ENCODE peak calls at places on chromosomes 12 and 14, in nine cellular contexts. O, K, V, U, N, J, A, G and B are unnamed samples.

GRCh38 chr12:41967668-41968649 is 176.7 kb downstream of the GXYLT1 start:
- DNase-seq in G (no peak), N (no peak), U (no peak), A (no peak), V (no peak), J (no peak), K (no peak), O (peak), B (no peak)

GRCh38 chr12:56220611-56221232 is 1.0 kb downstream of the RNF41 start:
- DNase-seq in G (no peak), V (no peak), N (peak), O (no peak), K (no peak), U (no peak), J (no peak), A (peak), B (no peak)

GRCh38 chr14:105380656-105381210 is 17.6 kb upstream of the TEX22 start:
- DNase-seq in U (no peak), V (no peak), O (no peak), K (no peak), J (no peak), N (no peak), G (no peak), A (no peak), B (no peak)

GRCh38 chr12:62604856-62605255 is 138.2 kb downstream of the MON2 start:
- DNase-seq in K (no peak), V (no peak), J (no peak), O (no peak), A (peak), G (no peak), N (no peak), U (no peak), B (no peak)

GRCh38 chr12:98696036-98696646 is 51.1 kb downstream of the APAF1 start:
- DNase-seq in A (no peak), G (no peak), U (no peak), J (no peak), N (no peak), V (no peak), O (no peak), K (no peak), B (no peak)

GRCh38 chr12:107778383-107779015 is 4.0 kb downstream of the ASCL4 start:
- DNase-seq in N (no peak), J (no peak), V (no peak), K (no peak), U (no peak), O (no peak), G (no peak), A (no peak), B (no peak)

GRCh38 chr12:88844426-88844825 is 264.2 kb upstream of the KITLG start:
- DNase-seq in A (no peak), U (no peak), V (no peak), O (no peak), K (no peak), J (no peak), N (no peak), G (peak), B (no peak)

GRCh38 chr12:131787143-131787660 is 41.0 kb upstream of the MMP17 start:
- DNase-seq in U (no peak), K (no peak), O (no peak), G (no peak), J (no peak), A (no peak), V (no peak), N (no peak), B (no peak)

GRCh38 chr14:75334191-75335051 is 55.8 kb downstream of the FOS start:
- DNase-seq in K (no peak), J (peak), V (no peak), O (no peak), G (peak), U (peak), A (no peak), N (peak), B (peak)

GRCh38 chr14:49966304-49966809 is 73.5 kb downstream of the ARF6 start:
- DNase-seq in K (peak), U (no peak), O (no peak), N (no peak), V (no peak), J (no peak), G (no peak), A (no peak), B (no peak)

GRCh38 chr12:30909088-30909688 is 17.4 kb upstream of the TSPAN11 start:
- DNase-seq in V (no peak), A (no peak), U (no peak), O (no peak), K (no peak), J (no peak), G (no peak), N (no peak), B (no peak)

GRCh38 chr12:81798294-81798693 is 39.1 kb upstream of the PPFIA2 start:
- DNase-seq in V (no peak), J (no peak), N (no peak), K (no peak), A (no peak), G (no peak), U (no peak), O (no peak), B (no peak)

GRCh38 chr12:52673216-52673615 is 7.0 kb downstream of the KRT1 start:
- DNase-seq in U (no peak), A (no peak), N (no peak), G (no peak), J (no peak), K (no peak), O (no peak), V (no peak), B (no peak)

GRCh38 chr14:51167587-51168219 is 72.3 kb upstream of the TMX1 start:
- DNase-seq in J (no peak), U (no peak), A (no peak), V (no peak), K (no peak), G (no peak), O (no peak), N (no peak), B (peak)

GRCh38 chr14:62216121-62216520 is 453.9 kb downstream of the SNAPC1 start:
- DNase-seq in O (no peak), V (no peak), N (no peak), A (no peak), G (no peak), J (no peak), K (no peak), U (no peak), B (no peak)

GRCh38 chr14:80658155-80658554 is 283.4 kb downstream of the CEP128 start:
- DNase-seq in V (no peak), J (no peak), O (no peak), U (no peak), A (no peak), N (no peak), G (no peak), K (no peak), B (no peak)

GRCh38 chr14:74915426-74915825 is 7.6 kb downstream of the RPS6KL1 start:
- DNase-seq in A (no peak), K (no peak), V (no peak), J (peak), G (no peak), U (no peak), N (no peak), O (no peak), B (no peak)

GRCh38 chr14:54818201-54819133 is 84.2 kb downstream of the GCH1 start:
- DNase-seq in O (no peak), A (peak), G (no peak), J (no peak), U (no peak), N (no peak), K (no peak), V (no peak), B (peak)

GRCh38 chr12:39846971-39847661 is 227.5 kb upstream of the ABCD2 start:
- DNase-seq in K (no peak), N (no peak), A (no peak), U (no peak), G (no peak), V (no peak), J (no peak), O (no peak), B (no peak)

GRCh38 chr12:108117163-108117849 is 11.8 kb upstream of the WSCD2 start:
- DNase-seq in O (no peak), V (no peak), A (peak), U (no peak), G (no peak), N (no peak), J (no peak), K (no peak), B (no peak)

GRCh38 chr14:105453847-105454246 is 20.8 kb upstream of the CRIP2 start:
- DNase-seq in O (no peak), U (no peak), G (no peak), K (no peak), V (no peak), J (no peak), A (no peak), N (no peak), B (no peak)

GRCh38 chr14:90087433-90087832 is 25.6 kb downstream of the KCNK13 start:
- DNase-seq in G (no peak), O (no peak), V (peak), A (no peak), J (peak), U (peak), K (no peak), N (no peak), B (no peak)

GRCh38 chr12:43758247-43758727 is 303 bp downstream of the PUS7L start:
- DNase-seq in K (peak), O (no peak), J (no peak), N (peak), V (no peak), U (peak), A (peak), G (no peak), B (peak)

GRCh38 chr14:71487941-71488340 is 444.3 kb upstream of the RGS6 start:
- DNase-seq in A (no peak), N (no peak), V (no peak), J (no peak), U (no peak), O (no peak), K (no peak), G (no peak), B (no peak)

GRCh38 chr14:99518441-99519346 is 37.5 kb downstream of the CCNK start:
- DNase-seq in N (peak), J (peak), V (peak), G (peak), A (peak), K (peak), O (peak), U (peak), B (peak)

GRCh38 chr12:51771008-51771407 is 77.5 kb downstream of the FIGNL2 start:
- DNase-seq in A (no peak), N (no peak), J (no peak), K (no peak), O (no peak), V (no peak), G (no peak), U (no peak), B (no peak)

GRCh38 chr12:9626291-9626690 is 18.6 kb upstream of the KLRB1 start:
- DNase-seq in V (no peak), K (no peak), N (no peak), G (no peak), J (no peak), A (no peak), O (no peak), U (no peak), B (no peak)

GRCh38 chr12:66149702-66150398 is 19.3 kb upstream of the LLPH start:
- DNase-seq in J (no peak), A (peak), O (no peak), G (no peak), N (no peak), U (no peak), K (no peak), V (no peak), B (no peak)

GRCh38 chr12:1806301-1807106 is 13.9 kb upstream of the LRTM2 start:
- DNase-seq in J (no peak), N (no peak), V (no peak), A (no peak), G (peak), O (no peak), U (no peak), K (no peak), B (no peak)

GRCh38 chr14:22549304-22549962 is 39.6 kb downstream of the DAD1 start:
- DNase-seq in K (no peak), N (no peak), J (no peak), V (no peak), G (no peak), O (no peak), U (no peak), A (no peak), B (no peak)

GRCh38 chr14:60563113-60563512 is 54.2 kb downstream of the SIX6 start:
- DNase-seq in V (no peak), U (no peak), K (no peak), J (no peak), O (no peak), A (no peak), G (no peak), N (no peak), B (no peak)

GRCh38 chr12:49832836-49833421 is 4.7 kb upstream of the NCKAP5L start:
- DNase-seq in K (no peak), A (no peak), G (no peak), U (no peak), N (no peak), V (no peak), J (no peak), O (no peak), B (no peak)

GRCh38 chr14:92362781-92363235 is 39.8 kb downstream of the SLC24A4 start:
- DNase-seq in K (no peak), U (no peak), O (no peak), N (no peak), G (no peak), A (no peak), J (peak), V (no peak), B (no peak)

GRCh38 chr12:42070056-42070455 is 74.6 kb downstream of the GXYLT1 start:
- DNase-seq in N (no peak), A (no peak), J (no peak), G (no peak), O (no peak), K (no peak), U (no peak), V (no peak), B (no peak)

GRCh38 chr12:97275261-97276197 is 187.1 kb upstream of the RMST start:
- DNase-seq in K (peak), G (no peak), O (no peak), V (peak), A (no peak), N (no peak), J (no peak), U (no peak), B (no peak)
- TF ChIP-seq POLR2A in K (no peak), G (no peak), O (no peak), V (no peak), A (no peak), N (no peak), J (no peak), U (no peak), B (no peak)

DNA sequence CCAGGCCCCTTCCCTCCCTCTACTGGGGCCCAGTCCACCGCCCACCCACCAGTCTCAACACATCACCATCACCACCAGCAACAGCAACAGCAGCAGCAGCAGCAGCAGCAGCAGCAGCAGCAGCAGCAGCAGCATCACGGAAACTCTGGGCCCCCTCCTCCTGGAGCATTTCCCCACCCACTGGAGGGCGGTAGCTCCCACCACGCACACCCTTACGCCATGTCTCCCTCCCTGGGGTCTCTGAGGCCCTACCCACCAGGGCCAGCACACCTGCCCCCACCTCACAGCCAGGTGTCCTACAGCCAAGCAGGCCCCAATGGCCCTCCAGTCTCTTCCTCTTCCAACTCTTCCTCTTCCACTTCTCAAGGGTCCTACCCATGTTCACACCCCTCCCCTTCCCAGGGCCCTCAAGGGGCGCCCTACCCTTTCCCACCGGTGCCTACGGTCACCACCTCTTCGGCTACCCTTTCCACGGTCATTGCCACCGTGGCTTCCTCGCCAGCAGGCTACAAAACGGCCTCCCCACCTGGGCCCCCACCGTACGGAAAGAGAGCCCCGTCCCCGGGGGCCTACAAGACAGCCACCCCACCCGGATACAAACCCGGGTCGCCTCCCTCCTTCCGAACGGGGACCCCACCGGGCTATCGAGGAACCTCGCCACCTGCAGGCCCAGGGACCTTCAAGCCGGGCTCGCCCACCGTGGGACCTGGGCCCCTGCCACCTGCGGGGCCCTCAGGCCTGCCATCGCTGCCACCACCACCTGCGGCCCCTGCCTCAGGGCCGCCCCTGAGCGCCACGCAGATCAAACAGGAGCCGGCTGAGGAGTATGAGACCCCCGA is 6.8 kb upstream of the RNU7-1 start:
- DNase-seq in G (peak), U (no peak), K (no peak), J (peak), N (no peak), O (peak), A (no peak), V (no peak), B (peak)
- TF ChIP-seq POLR2A in G (no peak), U (no peak), K (no peak), J (no peak), N (no peak), O (no peak), A (peak), V (no peak), B (no peak)

GRCh38 chr14:69151458-69152180 is 1.3 kb downstream of the DCAF5 start:
- DNase-seq in O (peak), G (peak), J (peak), V (peak), K (peak), A (peak), U (peak), N (peak), B (peak)
- TF ChIP-seq POLR2A in O (no peak), G (no peak), J (no peak), V (peak), K (peak), A (peak), U (no peak), N (no peak), B (peak)

GRCh38 chr12:110543252-110543959 is 39.7 kb downstream of the PPTC7 start:
- DNase-seq in U (peak), G (no peak), O (peak), A (no peak), K (peak), N (peak), V (peak), J (peak), B (peak)
- TF ChIP-seq POLR2A in U (no peak), G (no peak), O (no peak), A (no peak), K (no peak), N (no peak), V (peak), J (no peak), B (no peak)